ENCODE peak calls at places on chromosome 19, in six cellular contexts. One of them, this sample, is unnamed.

GRCh38 chr19:13010038-13010991 is 15.0 kb downstream of the NFIX start:
- DNase-seq in aorta: peak; percentile 90
- DNase-seq in thoracic aorta: no peak
- DNase-seq in heart left ventricle: peak; percentile 60
- DNase-seq in GM23248: peak; percentile 4
- DNase-seq in lung: no peak
- DNase-seq in this sample: no peak

GRCh38 chr19:10712754-10713153 is 5.1 kb upstream of the DNM2 start:
- DNase-seq in aorta: no peak
- DNase-seq in thoracic aorta: no peak
- DNase-seq in heart left ventricle: no peak
- DNase-seq in GM23248: no peak
- DNase-seq in lung: no peak
- DNase-seq in this sample: peak; percentile 94

GRCh38 chr19:2061936-2062729 is 11.1 kb upstream of the MKNK2 start:
- DNase-seq in aorta: no peak
- DNase-seq in thoracic aorta: no peak
- DNase-seq in heart left ventricle: no peak
- DNase-seq in GM23248: no peak
- DNase-seq in lung: no peak
- DNase-seq in this sample: no peak

GRCh38 chr19:45130888-45131615 is 29.7 kb downstream of the NKPD1 start:
- DNase-seq in aorta: no peak
- DNase-seq in thoracic aorta: no peak
- DNase-seq in heart left ventricle: no peak
- DNase-seq in GM23248: peak; percentile 50
- DNase-seq in lung: no peak
- DNase-seq in this sample: no peak

GRCh38 chr19:38383743-38384142 is 4.1 kb downstream of the GGN start:
- DNase-seq in aorta: no peak
- DNase-seq in thoracic aorta: no peak
- DNase-seq in heart left ventricle: no peak
- DNase-seq in GM23248: no peak
- DNase-seq in lung: no peak
- DNase-seq in this sample: no peak

GRCh38 chr19:33268162-33268991 is 34.0 kb downstream of the CEBPA start:
- DNase-seq in aorta: peak; percentile 67
- DNase-seq in thoracic aorta: no peak
- DNase-seq in heart left ventricle: no peak
- DNase-seq in GM23248: no peak
- DNase-seq in lung: no peak
- DNase-seq in this sample: no peak

GRCh38 chr19:42224940-42225717 is 5.0 kb downstream of the ZNF526 start:
- DNase-seq in aorta: no peak
- DNase-seq in thoracic aorta: no peak
- DNase-seq in heart left ventricle: no peak
- DNase-seq in GM23248: no peak
- DNase-seq in lung: no peak
- DNase-seq in this sample: no peak

GRCh38 chr19:33240181-33240771 is 14.6 kb upstream of the SLC7A10 start:
- DNase-seq in aorta: peak; percentile 42
- DNase-seq in thoracic aorta: no peak
- DNase-seq in heart left ventricle: no peak
- DNase-seq in GM23248: no peak
- DNase-seq in lung: no peak
- DNase-seq in this sample: no peak

GRCh38 chr19:42226886-42227285 is 6.8 kb downstream of the ZNF526 start:
- DNase-seq in aorta: no peak
- DNase-seq in thoracic aorta: no peak
- DNase-seq in heart left ventricle: no peak
- DNase-seq in GM23248: peak; percentile 50
- DNase-seq in lung: no peak
- DNase-seq in this sample: no peak

GRCh38 chr19:51114087-51114714 is 6.0 kb upstream of the CTU1 start:
- DNase-seq in aorta: no peak
- DNase-seq in thoracic aorta: no peak
- DNase-seq in heart left ventricle: no peak
- DNase-seq in GM23248: no peak
- DNase-seq in lung: no peak
- DNase-seq in this sample: no peak

GRCh38 chr19:722553-723101 is 13.9 kb downstream of the PALM start:
- DNase-seq in aorta: no peak
- DNase-seq in thoracic aorta: no peak
- DNase-seq in heart left ventricle: peak; percentile 46
- DNase-seq in GM23248: no peak
- DNase-seq in lung: no peak
- DNase-seq in this sample: no peak

GRCh38 chr19:11880598-11880997 is 7.0 kb upstream of the ZNF69 start:
- DNase-seq in aorta: no peak
- DNase-seq in thoracic aorta: no peak
- DNase-seq in heart left ventricle: no peak
- DNase-seq in GM23248: no peak
- DNase-seq in lung: no peak
- DNase-seq in this sample: no peak

GRCh38 chr19:51632126-51632525 is 1.9 kb upstream of the SIGLEC5 start:
- DNase-seq in aorta: no peak
- DNase-seq in thoracic aorta: no peak
- DNase-seq in heart left ventricle: no peak
- DNase-seq in GM23248: no peak
- DNase-seq in lung: no peak
- DNase-seq in this sample: no peak

GRCh38 chr19:54391589-54392061 is 23.6 kb upstream of the TTYH1 start:
- DNase-seq in aorta: no peak
- DNase-seq in thoracic aorta: no peak
- DNase-seq in heart left ventricle: no peak
- DNase-seq in GM23248: no peak
- DNase-seq in lung: no peak
- DNase-seq in this sample: no peak

GRCh38 chr19:51440846-51441409 is 17.3 kb downstream of the SIGLEC8 start:
- DNase-seq in aorta: no peak
- DNase-seq in thoracic aorta: no peak
- DNase-seq in heart left ventricle: no peak
- DNase-seq in GM23248: peak; percentile 35
- DNase-seq in lung: no peak
- DNase-seq in this sample: no peak

GRCh38 chr19:39350156-39350555 is 7.9 kb downstream of the SAMD4B start:
- DNase-seq in aorta: no peak
- DNase-seq in thoracic aorta: no peak
- DNase-seq in heart left ventricle: no peak
- DNase-seq in GM23248: peak; percentile 22
- DNase-seq in lung: no peak
- DNase-seq in this sample: no peak

GRCh38 chr19:12703056-12703455 is 6.6 kb upstream of the FBXW9 start:
- DNase-seq in aorta: no peak
- DNase-seq in thoracic aorta: no peak
- DNase-seq in heart left ventricle: no peak
- DNase-seq in GM23248: peak; percentile 58
- DNase-seq in lung: no peak
- DNase-seq in this sample: no peak

GRCh38 chr19:33273881-33274662 is 28.3 kb downstream of the CEBPA start:
- DNase-seq in aorta: peak; percentile 67
- DNase-seq in thoracic aorta: peak; percentile 18
- DNase-seq in heart left ventricle: no peak
- DNase-seq in GM23248: peak; percentile 94
- DNase-seq in lung: peak; percentile 76
- DNase-seq in this sample: peak; percentile 81

GRCh38 chr19:41441321-41441945 is 1.5 kb upstream of the ERICH4 start:
- DNase-seq in aorta: no peak
- DNase-seq in thoracic aorta: no peak
- DNase-seq in heart left ventricle: no peak
- DNase-seq in GM23248: no peak
- DNase-seq in lung: no peak
- DNase-seq in this sample: peak; percentile 54

GRCh38 chr19:53903055-53903680 is 5.9 kb upstream of the CACNG7 start:
- DNase-seq in aorta: no peak
- DNase-seq in thoracic aorta: no peak
- DNase-seq in heart left ventricle: no peak
- DNase-seq in GM23248: peak; percentile 62
- DNase-seq in lung: no peak
- DNase-seq in this sample: peak; percentile 34

GRCh38 chr19:13825489-13826475 is 30.5 kb downstream of the ZSWIM4 start:
- DNase-seq in aorta: no peak
- DNase-seq in thoracic aorta: no peak
- DNase-seq in heart left ventricle: no peak
- DNase-seq in GM23248: peak; percentile 78
- DNase-seq in lung: no peak
- DNase-seq in this sample: no peak

GRCh38 chr19:1168877-1169791 is 4.9 kb downstream of the SBNO2 start:
- DNase-seq in aorta: no peak
- DNase-seq in thoracic aorta: no peak
- DNase-seq in heart left ventricle: no peak
- DNase-seq in GM23248: peak; percentile 90
- DNase-seq in lung: no peak
- DNase-seq in this sample: no peak

GRCh38 chr19:9871626-9872338 is 36.7 kb downstream of the PIN1 start:
- DNase-seq in aorta: no peak
- DNase-seq in thoracic aorta: no peak
- DNase-seq in heart left ventricle: no peak
- DNase-seq in GM23248: no peak
- DNase-seq in lung: no peak
- DNase-seq in this sample: no peak

DNA sequence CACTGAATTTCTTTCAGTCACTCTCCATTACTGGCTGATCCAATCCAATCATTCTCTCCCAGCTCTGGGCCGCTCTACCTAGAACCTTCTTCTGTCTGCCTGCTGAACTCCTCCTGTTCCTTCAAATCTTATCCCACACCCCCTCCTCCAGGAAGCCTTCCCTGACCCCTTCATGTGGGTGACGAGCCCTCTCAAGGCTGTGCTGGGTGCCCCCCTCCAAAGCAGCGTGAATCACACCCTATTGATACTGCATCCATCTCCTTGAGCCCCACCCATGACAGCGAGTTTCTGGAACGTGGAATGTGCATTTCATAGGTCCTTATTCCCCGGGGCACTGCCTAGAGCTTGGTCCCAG is 3.2 kb downstream of the PIH1D1 start:
- DNase-seq in aorta: no peak
- DNase-seq in thoracic aorta: no peak
- DNase-seq in heart left ventricle: no peak
- DNase-seq in GM23248: no peak
- DNase-seq in lung: no peak
- DNase-seq in this sample: no peak
- H3K9me3 ChIP-seq in aorta: no peaks in the 10 kb centered on the region
- H3K9me3 ChIP-seq in thoracic aorta: no peaks in the 10 kb centered on the region
- H3K9me3 ChIP-seq in heart left ventricle: no peaks in the 10 kb centered on the region
- H3K9me3 ChIP-seq in GM23248: no peaks in the 10 kb centered on the region
- H3K9me3 ChIP-seq in lung: no peaks in the 10 kb centered on the region
- H3K9me3 ChIP-seq in this sample: no peaks in the 10 kb centered on the region

DNA sequence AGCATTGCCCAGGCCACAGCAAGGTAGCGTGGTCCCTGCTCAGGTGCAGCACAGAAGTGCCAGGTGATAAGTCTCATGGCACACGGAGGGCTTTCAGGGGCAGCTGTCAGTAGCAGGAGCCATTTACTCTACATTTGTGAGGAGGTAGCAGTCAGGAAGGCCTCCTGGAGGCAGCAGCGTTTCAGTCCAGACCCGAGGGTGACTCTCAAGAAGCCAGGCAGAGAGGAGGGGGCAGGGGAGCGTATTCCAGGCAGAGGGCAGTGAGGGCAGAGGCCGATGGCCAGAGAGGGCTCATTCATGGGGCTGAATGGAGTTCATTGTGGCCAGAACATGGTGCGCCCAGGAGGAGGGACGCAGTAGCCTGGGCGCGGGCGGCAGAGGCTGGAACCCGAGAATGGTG is 8.9 kb downstream of the PIAS4 start:
- DNase-seq in aorta: no peak
- DNase-seq in thoracic aorta: no peak
- DNase-seq in heart left ventricle: no peak
- DNase-seq in GM23248: no peak
- DNase-seq in lung: no peak
- DNase-seq in this sample: no peak
- H3K36me3 ChIP-seq in aorta: peaks cover 4% of the 10 kb centered on the region
- H3K36me3 ChIP-seq in thoracic aorta: peaks cover 11% of the 10 kb centered on the region
- H3K36me3 ChIP-seq in heart left ventricle: peaks cover 50% of the 10 kb centered on the region
- H3K36me3 ChIP-seq in GM23248: no peaks in the 10 kb centered on the region
- H3K36me3 ChIP-seq in lung: peaks cover 55% of the 10 kb centered on the region
- H3K36me3 ChIP-seq in this sample: peaks cover 4% of the 10 kb centered on the region

DNA sequence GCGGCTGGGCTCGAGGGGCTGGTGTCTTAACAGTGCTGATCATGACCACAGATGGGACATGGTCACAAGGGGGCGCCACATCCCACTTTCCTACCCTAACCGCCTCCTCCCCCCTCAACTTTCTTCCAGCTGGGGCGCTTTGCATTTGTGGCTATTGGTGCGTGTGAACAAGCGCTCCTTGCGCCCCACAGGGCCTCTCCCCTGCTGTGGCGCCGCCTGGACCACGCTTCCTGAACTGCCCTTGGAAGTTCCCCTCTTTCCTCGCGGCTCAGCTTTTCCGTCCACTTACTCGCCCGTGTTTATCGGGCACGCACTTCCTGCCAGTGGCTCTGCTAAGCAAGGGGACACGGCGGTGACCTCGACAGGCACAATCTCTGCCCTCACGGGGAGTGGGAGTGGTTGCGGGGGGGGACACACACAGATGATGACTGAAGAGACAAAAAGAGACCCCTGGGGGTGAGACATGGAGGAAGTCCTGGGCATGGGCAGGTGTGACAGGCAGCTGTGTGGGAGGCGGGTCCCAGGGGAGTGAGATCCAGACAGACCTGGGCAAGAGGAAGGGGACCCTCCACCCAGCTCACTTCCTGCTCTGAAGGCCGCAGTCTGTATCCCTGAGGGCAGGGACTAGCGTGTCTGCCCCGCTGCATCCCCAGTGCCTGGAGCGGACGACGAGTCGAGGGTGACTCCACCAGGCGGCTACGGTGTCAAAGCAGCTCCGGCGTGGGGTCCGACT is 40.3 kb downstream of the ZNF787 start:
- DNase-seq in aorta: peak; percentile 85
- DNase-seq in thoracic aorta: no peak
- DNase-seq in heart left ventricle: peak; percentile 76
- DNase-seq in GM23248: peak; percentile 86
- DNase-seq in lung: peak; percentile 82
- DNase-seq in this sample: peak; percentile 66
- H3K4me3 ChIP-seq in aorta: no peak overlapping the region
- H3K4me3 ChIP-seq in thoracic aorta: peak overlapping the region; percentile 63
- H3K4me3 ChIP-seq in heart left ventricle: peak overlapping the region; percentile 56
- H3K4me3 ChIP-seq in GM23248: peak overlapping the region; percentile 81
- H3K4me3 ChIP-seq in lung: no peak overlapping the region
- H3K4me3 ChIP-seq in this sample: peak overlapping the region; percentile 39

GRCh38 chr19:46979103-46979769 is 40.4 kb upstream of the NPAS1 start:
- DNase-seq in aorta: peak; percentile 32
- DNase-seq in thoracic aorta: no peak
- DNase-seq in heart left ventricle: no peak
- DNase-seq in GM23248: no peak
- DNase-seq in lung: no peak
- DNase-seq in this sample: no peak

GRCh38 chr19:46983097-46983496 is 36.5 kb upstream of the NPAS1 start:
- DNase-seq in aorta: no peak
- DNase-seq in thoracic aorta: no peak
- DNase-seq in heart left ventricle: no peak
- DNase-seq in GM23248: no peak
- DNase-seq in lung: no peak
- DNase-seq in this sample: no peak

GRCh38 chr19:46980756-46981155 is 38.9 kb upstream of the NPAS1 start:
- DNase-seq in aorta: no peak
- DNase-seq in thoracic aorta: no peak
- DNase-seq in heart left ventricle: no peak
- DNase-seq in GM23248: no peak
- DNase-seq in lung: no peak
- DNase-seq in this sample: no peak

GRCh38 chr19:46979770-46980105 is 39.9 kb upstream of the NPAS1 start:
- DNase-seq in aorta: peak; percentile 42
- DNase-seq in thoracic aorta: no peak
- DNase-seq in heart left ventricle: no peak
- DNase-seq in GM23248: no peak
- DNase-seq in lung: no peak
- DNase-seq in this sample: no peak

GRCh38 chr19:46981296-46981695 is 38.3 kb upstream of the NPAS1 start:
- DNase-seq in aorta: peak; percentile 61
- DNase-seq in thoracic aorta: no peak
- DNase-seq in heart left ventricle: no peak
- DNase-seq in GM23248: no peak
- DNase-seq in lung: no peak
- DNase-seq in this sample: no peak
- H3K9me3 ChIP-seq in aorta: no peaks in the 10 kb centered on the region
- H3K9me3 ChIP-seq in thoracic aorta: no peaks in the 10 kb centered on the region
- H3K9me3 ChIP-seq in heart left ventricle: no peaks in the 10 kb centered on the region
- H3K9me3 ChIP-seq in GM23248: no peaks in the 10 kb centered on the region
- H3K9me3 ChIP-seq in lung: no peaks in the 10 kb centered on the region
- H3K9me3 ChIP-seq in this sample: no peaks in the 10 kb centered on the region